ENCODE peak calls at places on chromosomes 16 and 17, in ten cellular contexts. H, N, J, A, O, M, E, S, B and D are unnamed samples.

GRCh38 chr16:27374794-27375499 is 27.0 kb upstream of the IL21R start:
- DNase-seq in H (no peak), N (peak; percentile 59), J (peak; percentile 79), A (peak; percentile 32), O (no peak), M (peak; percentile 55), E (peak; percentile 83), S (peak; percentile 83), B (peak; percentile 28), D (no peak)

GRCh38 chr17:75575728-75576127 is 11.9 kb upstream of the MYO15B start:
- DNase-seq in H (no peak), N (no peak), J (no peak), A (no peak), O (no peak), M (no peak), E (no peak), S (no peak), B (no peak), D (no peak)

GRCh38 chr17:10119203-10120112 is 78.9 kb downstream of the GAS7 start:
- DNase-seq in H (no peak), N (peak; percentile 52), J (peak; percentile 82), A (no peak), O (no peak), M (peak; percentile 66), E (no peak), S (no peak), B (peak; percentile 14), D (no peak)

GRCh38 chr17:47999612-48000011 is 28.7 kb downstream of the CDK5RAP3 start:
- DNase-seq in H (no peak), N (no peak), J (no peak), A (no peak), O (no peak), M (no peak), E (peak; percentile 32), S (no peak), B (no peak), D (no peak)

GRCh38 chr17:71974051-71974450 is 146.8 kb upstream of the SOX9 start:
- DNase-seq in H (no peak), N (no peak), J (no peak), A (no peak), O (no peak), M (no peak), E (no peak), S (no peak), B (no peak), D (no peak)

GRCh38 chr16:3065069-3065741 is at the start of gene IL32:
- DNase-seq in H (peak; percentile 34), N (peak; percentile 54), J (no peak), A (no peak), O (no peak), M (peak; percentile 81), E (peak; percentile 87), S (peak; percentile 91), B (no peak), D (no peak)

GRCh38 chr17:72590882-72591499 is 470.2 kb downstream of the SOX9 start:
- DNase-seq in H (no peak), N (no peak), J (no peak), A (no peak), O (no peak), M (peak; percentile 27), E (no peak), S (no peak), B (no peak), D (no peak)

GRCh38 chr17:76872874-76873221 is 4.6 kb downstream of the MGAT5B start:
- DNase-seq in H (no peak), N (no peak), J (no peak), A (no peak), O (no peak), M (no peak), E (no peak), S (no peak), B (no peak), D (no peak)

GRCh38 chr16:84929421-84930297 is 81.7 kb downstream of the ZDHHC7 start:
- DNase-seq in H (no peak), N (no peak), J (no peak), A (no peak), O (no peak), M (no peak), E (peak; percentile 13), S (peak; percentile 25), B (no peak), D (no peak)

GRCh38 chr17:80664217-80664780 is 119.7 kb downstream of the RPTOR start:
- DNase-seq in H (no peak), N (no peak), J (no peak), A (no peak), O (no peak), M (no peak), E (peak; percentile 35), S (no peak), B (no peak), D (no peak)

GRCh38 chr16:86044881-86045600 is 146.1 kb downstream of the IRF8 start:
- DNase-seq in H (no peak), N (no peak), J (peak; percentile 53), A (no peak), O (no peak), M (peak; percentile 40), E (peak; percentile 61), S (no peak), B (no peak), D (no peak)

GRCh38 chr16:8736123-8736680 is 61.2 kb downstream of the TMEM186 start:
- DNase-seq in H (no peak), N (no peak), J (peak; percentile 53), A (no peak), O (no peak), M (no peak), E (no peak), S (no peak), B (no peak), D (no peak)

GRCh38 chr17:77863814-77864161 is 94.7 kb upstream of the TNRC6C start:
- DNase-seq in H (no peak), N (peak; percentile 69), J (peak; percentile 66), A (no peak), O (no peak), M (peak; percentile 67), E (no peak), S (no peak), B (no peak), D (no peak)

GRCh38 chr17:9255838-9256237 is 234.5 kb downstream of the NTN1 start:
- DNase-seq in H (no peak), N (no peak), J (no peak), A (no peak), O (no peak), M (no peak), E (no peak), S (no peak), B (no peak), D (no peak)

GRCh38 chr17:17568772-17569195 is 22.7 kb downstream of the PEMT start:
- DNase-seq in H (no peak), N (peak; percentile 85), J (peak; percentile 92), A (peak; percentile 33), O (no peak), M (peak; percentile 89), E (peak; percentile 72), S (peak; percentile 46), B (no peak), D (no peak)